ENCODE peak calls at places on chromosomes 12 and 14, in eight cellular contexts. N is esophagus squamous epithelium, B is H1, A is body of pancreas, I is suprapubic skin, W is gastrocnemius medialis, O is A549, D is uterus. Y is an unnamed sample. For H3K9me3, the result is how much of the 10 kb centered on the place peaks cover.

GRCh38 chr14:79091381-79091963 is 921.3 kb downstream of the NRXN3 start:
- DNase-seq in N (no peak), B (no peak), A (no peak), I (no peak), W (no peak), O (no peak), D (no peak), Y (no peak)

GRCh38 chr12:1189163-1189562 is 198.1 kb downstream of the ERC1 start:
- DNase-seq in N (no peak), B (no peak), A (no peak), I (no peak), W (no peak), O (peak), D (no peak), Y (no peak)

GRCh38 chr12:80412343-80412953 is 31.6 kb upstream of the PTPRQ start:
- DNase-seq in N (no peak), B (no peak), A (no peak), I (no peak), W (no peak), O (peak), D (no peak), Y (no peak)

GRCh38 chr12:12070674-12071661 is at the start of gene BCL2L14:
- DNase-seq in N (no peak), B (no peak), A (peak), I (no peak), W (no peak), O (no peak), D (no peak), Y (no peak)

GRCh38 chr12:95634622-95635621 is 83.6 kb upstream of the USP44 start:
- DNase-seq in N (no peak), B (no peak), A (peak), I (no peak), W (no peak), O (peak), D (no peak), Y (no peak)

GRCh38 chr14:21090194-21090939 is 8.1 kb downstream of the ZNF219 start:
- DNase-seq in N (no peak), B (no peak), A (peak), I (no peak), W (no peak), O (no peak), D (no peak), Y (peak)

GRCh38 chr12:114392909-114393308 is 13.0 kb downstream of the TBX5 start:
- DNase-seq in N (no peak), B (no peak), A (no peak), I (no peak), W (no peak), O (no peak), D (no peak), Y (no peak)

GRCh38 chr14:36069535-36069900 is 107.0 kb downstream of the PTCSC3 start:
- DNase-seq in N (no peak), B (peak), A (peak), I (no peak), W (no peak), O (peak), D (no peak), Y (no peak)

GRCh38 chr14:85252011-85252410 is 277.9 kb upstream of the FLRT2 start:
- DNase-seq in N (no peak), B (no peak), A (no peak), I (no peak), W (no peak), O (peak), D (no peak), Y (no peak)

GRCh38 chr12:27709932-27710591 is 570 bp upstream of the MRPS35 start:
- DNase-seq in N (no peak), B (no peak), A (peak), I (no peak), W (peak), O (peak), D (peak), Y (peak)

GRCh38 chr14:105203057-105203494 is 22.0 kb upstream of the NUDT14 start:
- DNase-seq in N (no peak), B (peak), A (peak), I (no peak), W (peak), O (peak), D (peak), Y (peak)

GRCh38 chr12:68334136-68334535 is 2.0 kb upstream of the MDM1 start:
- DNase-seq in N (no peak), B (no peak), A (no peak), I (no peak), W (peak), O (peak), D (no peak), Y (no peak)

GRCh38 chr12:308511-308910 is 45.9 kb upstream of the SLC6A13 start:
- DNase-seq in N (no peak), B (no peak), A (no peak), I (no peak), W (no peak), O (no peak), D (no peak), Y (no peak)

GRCh38 chr14:42715316-42715715 is 1108.6 kb downstream of the LRFN5 start:
- DNase-seq in N (no peak), B (no peak), A (no peak), I (no peak), W (no peak), O (no peak), D (no peak), Y (no peak)

GRCh38 chr12:74801625-74802024 is 264.0 kb downstream of the ATXN7L3B start:
- DNase-seq in N (no peak), B (no peak), A (no peak), I (no peak), W (no peak), O (no peak), D (no peak), Y (no peak)

GRCh38 chr14:75126679-75127473 is at the start of gene NEK9:
- DNase-seq in N (peak), B (peak), A (peak), I (peak), W (peak), O (peak), D (peak), Y (peak)

GRCh38 chr14:75125617-75126016 is 1.2 kb downstream of the NEK9 start:
- DNase-seq in N (no peak), B (no peak), A (no peak), I (no peak), W (no peak), O (peak), D (no peak), Y (no peak)

GRCh38 chr14:75123991-75124390 is 2.9 kb downstream of the NEK9 start:
- DNase-seq in N (no peak), B (no peak), A (no peak), I (no peak), W (no peak), O (peak), D (peak), Y (peak)

GRCh38 chr14:75127903-75128595 is 1.2 kb upstream of the NEK9 start:
- DNase-seq in N (no peak), B (no peak), A (no peak), I (no peak), W (no peak), O (no peak), D (no peak), Y (no peak)

GRCh38 chr14:75126121-75126544 is 715 bp downstream of the NEK9 start:
- DNase-seq in N (no peak), B (no peak), A (no peak), I (no peak), W (no peak), O (no peak), D (no peak), Y (no peak)
- H3K27ac ChIP-seq in N (peak), B (no peak), A (peak), I (peak), W (peak), O (peak), D (peak), Y (no peak)

GRCh38 chr14:74126315-74126714 is 41.6 kb downstream of the LIN52 start:
- DNase-seq in N (no peak), B (no peak), A (no peak), I (no peak), W (no peak), O (no peak), D (no peak), Y (no peak)

GRCh38 chr14:74127634-74128033 is 42.9 kb downstream of the LIN52 start:
- DNase-seq in N (no peak), B (no peak), A (no peak), I (no peak), W (no peak), O (no peak), D (no peak), Y (no peak)
- H3K9me3 ChIP-seq in N (under half), B (under half), A (under half), I (under half), W (under half), O (under half), D (under half), Y (under half)

DNA sequence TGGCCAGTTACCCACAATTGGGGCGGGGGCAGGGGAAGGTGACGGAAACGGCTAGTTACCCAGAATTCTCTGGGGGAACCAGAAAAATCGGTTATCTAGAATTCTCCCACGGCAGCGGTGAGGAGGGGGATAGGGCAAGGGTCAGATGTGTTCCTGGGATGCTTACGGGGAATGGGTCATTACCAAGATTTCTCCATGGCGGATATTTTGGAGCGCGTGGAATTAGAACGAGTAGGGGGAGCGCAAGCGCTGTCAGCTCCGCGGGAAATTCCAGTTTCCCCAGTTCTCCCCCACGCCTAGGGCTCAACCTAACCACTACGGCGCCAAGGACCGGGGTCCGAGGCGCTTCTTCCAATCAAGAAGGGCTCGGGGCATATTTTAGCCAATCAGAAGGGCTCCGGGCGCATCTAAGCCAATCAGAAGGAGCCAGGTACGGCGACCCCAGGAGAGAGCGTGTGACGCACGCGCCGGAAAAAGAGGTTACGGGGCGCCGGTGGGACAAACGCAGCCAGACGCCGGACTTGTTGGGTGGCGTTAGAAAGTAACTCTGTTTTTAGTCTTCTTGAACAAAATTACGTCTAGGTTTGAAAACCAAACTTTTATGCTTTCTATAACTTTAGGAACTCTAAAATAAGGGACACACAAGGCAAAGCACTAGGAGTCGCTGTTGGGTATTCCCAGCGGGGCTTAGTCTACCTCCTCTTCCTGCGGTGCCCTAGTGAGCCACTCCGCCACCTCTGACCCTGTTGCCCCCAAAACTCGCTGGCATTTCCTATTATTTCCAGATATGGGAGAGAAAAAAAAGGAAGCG is at the start of gene PAN2:
- DNase-seq in N (peak), B (peak), A (peak), I (peak), W (peak), O (peak), D (peak), Y (peak)
- TF ChIP-seq POLR2A in N (no peak), B (peak), A (peak), I (no peak), W (peak), O (peak), D (peak), Y (peak)

GRCh38 chr14:50762931-50763300 is 68.0 kb downstream of the NIN start:
- DNase-seq in N (no peak), B (no peak), A (no peak), I (no peak), W (no peak), O (no peak), D (no peak), Y (no peak)
- H3K27ac ChIP-seq in N (no peak), B (no peak), A (peak), I (peak), W (no peak), O (no peak), D (peak), Y (no peak)

DNA sequence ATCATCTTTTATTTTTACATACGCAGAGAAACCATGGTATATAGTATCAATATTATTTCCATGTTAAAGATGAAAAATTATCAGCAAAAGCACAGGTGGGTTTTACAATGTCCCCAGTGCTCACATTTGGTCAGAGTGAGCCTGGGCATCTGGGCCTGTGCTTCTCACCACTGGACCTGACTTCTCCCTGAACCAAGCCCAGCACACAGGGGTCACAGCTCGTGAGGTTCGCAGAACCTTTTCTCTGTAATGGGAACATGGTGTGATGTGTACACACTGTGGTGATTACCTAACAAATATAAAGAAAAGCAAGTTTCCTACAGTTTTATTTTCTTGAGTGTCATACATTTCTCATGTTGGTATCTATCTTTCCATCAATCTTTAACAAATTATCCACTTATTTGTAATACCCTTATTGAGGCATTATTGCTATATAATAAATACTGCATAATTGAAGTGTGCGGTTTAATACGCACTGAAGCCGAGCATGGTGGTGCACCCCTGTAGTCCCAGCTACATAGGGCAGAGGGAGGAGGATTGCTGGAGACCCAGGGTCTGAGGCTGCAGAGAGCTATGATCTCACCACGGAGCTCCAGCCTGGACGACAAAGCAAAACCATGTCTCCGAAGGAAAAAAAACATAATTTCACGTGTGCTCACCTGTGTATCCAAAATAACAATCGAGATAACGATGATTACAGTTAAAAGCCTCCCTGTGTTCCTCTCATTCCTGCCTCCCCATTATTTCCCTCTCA is 743.2 kb downstream of the TMEM121 start:
- DNase-seq in N (no peak), B (no peak), A (no peak), I (no peak), W (no peak), O (no peak), D (no peak), Y (no peak)
- H3K9me3 ChIP-seq in N (under half), B (half or more), A (under half), I (under half), W (under half), O (under half), D (under half), Y (under half)

Y was measured in adrenal gland.